ENCODE peak calls at places on chromosomes 3 and 15, in four cellular contexts. One of them, this sample, is unnamed. For H3K9me1, the result is how much of the 10 kb centered on the place peaks cover.

GRCh38 chr15:80579611-80580010 is 115.5 kb upstream of the ABHD17C start:
- DNase-seq in K562: no peak
- DNase-seq in keratinocyte: no peak
- DNase-seq in IMR-90: no peak
- DNase-seq in this sample: no peak

GRCh38 chr3:114299421-114299820 is 5.6 kb downstream of the TIGIT start:
- DNase-seq in keratinocyte: no peak
- DNase-seq in IMR-90: no peak
- DNase-seq in K562: peak
- DNase-seq in this sample: peak

GRCh38 chr3:24344784-24345439 is 149.7 kb downstream of the THRB start:
- DNase-seq in keratinocyte: no peak
- DNase-seq in K562: no peak
- DNase-seq in IMR-90: peak
- DNase-seq in this sample: no peak

GRCh38 chr3:154085799-154086198 is 35.4 kb upstream of the ARHGEF26 start:
- DNase-seq in keratinocyte: no peak
- DNase-seq in IMR-90: no peak
- DNase-seq in K562: no peak
- DNase-seq in this sample: no peak

GRCh38 chr15:70016511-70016994 is 81.2 kb downstream of the TLE3 start:
- DNase-seq in keratinocyte: no peak
- DNase-seq in IMR-90: no peak
- DNase-seq in K562: no peak
- DNase-seq in this sample: no peak

GRCh38 chr3:192128922-192129321 is 598.4 kb downstream of the FGF12 start:
- DNase-seq in keratinocyte: no peak
- DNase-seq in K562: no peak
- DNase-seq in IMR-90: no peak
- DNase-seq in this sample: no peak

GRCh38 chr3:38581774-38582173 is 67.7 kb downstream of the SCN5A start:
- DNase-seq in K562: no peak
- DNase-seq in keratinocyte: no peak
- DNase-seq in IMR-90: no peak
- DNase-seq in this sample: no peak

GRCh38 chr3:109411547-109411946 is 74.2 kb upstream of the DPPA4 start:
- DNase-seq in IMR-90: no peak
- DNase-seq in K562: no peak
- DNase-seq in keratinocyte: no peak
- DNase-seq in this sample: no peak

GRCh38 chr3:179646177-179646576 is 6.7 kb upstream of the USP13 start:
- DNase-seq in K562: no peak
- DNase-seq in keratinocyte: no peak
- DNase-seq in IMR-90: no peak
- DNase-seq in this sample: no peak

GRCh38 chr3:29012011-29012410 is 268.9 kb upstream of the RBMS3 start:
- DNase-seq in K562: no peak
- DNase-seq in keratinocyte: no peak
- DNase-seq in IMR-90: no peak
- DNase-seq in this sample: no peak
- H3K9me1 ChIP-seq in K562: under half
- H3K9me1 ChIP-seq in keratinocyte: under half
- H3K9me1 ChIP-seq in IMR-90: under half
- H3K9me1 ChIP-seq in this sample: under half

DNA sequence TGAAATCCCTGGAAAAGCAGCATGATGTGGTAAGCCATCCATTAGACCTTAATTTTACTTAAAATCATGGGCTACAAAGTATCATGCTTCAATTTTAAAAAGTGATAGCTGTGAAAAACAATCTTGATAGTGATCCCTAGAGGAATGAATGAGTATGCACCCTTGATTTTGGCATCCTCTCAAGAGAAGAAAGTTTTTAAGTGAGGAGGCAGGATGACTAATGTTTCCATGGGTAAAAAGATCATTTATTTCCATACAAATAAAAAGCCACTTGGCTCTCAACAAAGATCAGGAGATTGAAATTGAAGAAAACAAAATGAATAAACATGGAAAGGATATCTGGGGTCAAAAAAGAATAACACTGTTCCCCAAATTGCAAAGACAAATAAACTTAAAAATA is 305.4 kb downstream of the MEX3B start:
- DNase-seq in keratinocyte: no peak
- DNase-seq in IMR-90: peak
- DNase-seq in K562: no peak
- DNase-seq in this sample: no peak
- H3K9me1 ChIP-seq in keratinocyte: under half
- H3K9me1 ChIP-seq in IMR-90: under half
- H3K9me1 ChIP-seq in K562: under half
- H3K9me1 ChIP-seq in this sample: under half

DNA sequence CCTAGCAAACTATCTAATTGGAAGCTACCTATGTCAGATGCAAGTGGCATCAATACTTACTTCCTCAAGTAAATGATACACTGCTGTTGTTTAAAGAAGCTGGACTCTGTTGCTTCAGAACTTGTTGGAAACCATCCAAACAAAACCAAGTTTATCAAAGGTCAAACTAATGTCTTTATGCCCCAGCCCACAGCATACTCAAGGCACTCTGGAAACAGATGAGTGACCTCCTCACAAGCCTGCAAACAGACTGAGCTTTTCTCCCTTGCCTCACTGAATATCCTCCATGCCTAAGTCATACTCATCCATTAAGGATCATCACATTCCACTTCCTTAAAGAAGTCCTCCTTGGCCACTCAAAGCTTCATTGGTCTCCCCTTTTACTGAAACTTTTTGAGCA is 107.3 kb upstream of the ACP3 start:
- DNase-seq in K562: no peak
- DNase-seq in IMR-90: no peak
- DNase-seq in keratinocyte: no peak
- DNase-seq in this sample: no peak
- H3K9me1 ChIP-seq in K562: under half
- H3K9me1 ChIP-seq in IMR-90: under half
- H3K9me1 ChIP-seq in keratinocyte: under half
- H3K9me1 ChIP-seq in this sample: under half

GRCh38 chr15:79349526-79349925 is 38.6 kb downstream of the TMED3 start:
- DNase-seq in K562: no peak
- DNase-seq in IMR-90: no peak
- DNase-seq in keratinocyte: no peak
- DNase-seq in this sample: no peak
- H3K9me1 ChIP-seq in K562: under half
- H3K9me1 ChIP-seq in IMR-90: under half
- H3K9me1 ChIP-seq in keratinocyte: under half
- H3K9me1 ChIP-seq in this sample: under half

GRCh38 chr3:51398595-51399310 is 7.7 kb downstream of the RBM15B start:
- DNase-seq in keratinocyte: no peak
- DNase-seq in K562: no peak
- DNase-seq in IMR-90: no peak
- DNase-seq in this sample: no peak
- H3K9me1 ChIP-seq in keratinocyte: under half
- H3K9me1 ChIP-seq in K562: under half
- H3K9me1 ChIP-seq in IMR-90: under half
- H3K9me1 ChIP-seq in this sample: under half

GRCh38 chr3:13078158-13078905 is 5.1 kb upstream of the IQSEC1 start:
- DNase-seq in K562: no peak
- DNase-seq in keratinocyte: no peak
- DNase-seq in IMR-90: no peak
- DNase-seq in this sample: no peak
- H3K9me1 ChIP-seq in K562: under half
- H3K9me1 ChIP-seq in keratinocyte: under half
- H3K9me1 ChIP-seq in IMR-90: under half
- H3K9me1 ChIP-seq in this sample: under half

GRCh38 chr15:35888815-35889214 is 342.9 kb upstream of the DPH6 start:
- DNase-seq in keratinocyte: no peak
- DNase-seq in IMR-90: no peak
- DNase-seq in K562: no peak
- DNase-seq in this sample: no peak

GRCh38 chr15:35880896-35881295 is 334.9 kb upstream of the DPH6 start:
- DNase-seq in keratinocyte: no peak
- DNase-seq in K562: no peak
- DNase-seq in IMR-90: no peak
- DNase-seq in this sample: no peak

GRCh38 chr15:35886765-35887164 is 340.8 kb upstream of the DPH6 start:
- DNase-seq in keratinocyte: no peak
- DNase-seq in IMR-90: peak
- DNase-seq in K562: no peak
- DNase-seq in this sample: peak

GRCh38 chr15:35885870-35886269 is 339.9 kb upstream of the DPH6 start:
- DNase-seq in keratinocyte: no peak
- DNase-seq in IMR-90: no peak
- DNase-seq in K562: no peak
- DNase-seq in this sample: no peak
- H3K9me1 ChIP-seq in keratinocyte: under half
- H3K9me1 ChIP-seq in IMR-90: under half
- H3K9me1 ChIP-seq in K562: under half
- H3K9me1 ChIP-seq in this sample: under half

This sample was measured in endothelial cell of umbilical vein.